ENCODE peak calls at places on chromosomes 16 and 17, in four cellular contexts. J, G, F and K are unnamed samples.

GRCh38 chr16:1708768-1709180 is 2.8 kb downstream of the MAPK8IP3 start:
- DNase-seq in F (no peak), J (no peak), G (peak), K (no peak)

GRCh38 chr16:65453646-65454045 is 331.8 kb upstream of the CDH11 start:
- DNase-seq in F (no peak), G (no peak), J (no peak), K (no peak)

GRCh38 chr17:4968916-4969550 is 1.4 kb upstream of the SPAG7 start:
- DNase-seq in F (no peak), J (no peak), G (peak), K (peak)

GRCh38 chr16:10514369-10515055 is 65.9 kb downstream of the EMP2 start:
- DNase-seq in F (no peak), J (peak), G (peak), K (no peak)

GRCh38 chr17:44832821-44833220 is 2.7 kb upstream of the GJC1 start:
- DNase-seq in F (no peak), J (no peak), G (no peak), K (no peak)

GRCh38 chr17:7139400-7139799 is 24.8 kb upstream of the ASGR2 start:
- DNase-seq in J (no peak), F (no peak), G (no peak), K (no peak)

GRCh38 chr17:80428796-80429195 is 13.8 kb downstream of the ENDOV start:
- DNase-seq in F (no peak), G (no peak), J (no peak), K (no peak)

GRCh38 chr17:1498233-1498632 is 5.7 kb upstream of the MYO1C start:
- DNase-seq in G (no peak), J (no peak), F (no peak), K (no peak)

GRCh38 chr17:65173284-65173793 is 36.2 kb downstream of the RGS9 start:
- DNase-seq in G (peak), J (peak), F (peak), K (peak)

GRCh38 chr17:5399767-5400166 is 19.7 kb downstream of the NUP88 start:
- DNase-seq in J (no peak), F (no peak), G (peak), K (no peak)

GRCh38 chr17:35668807-35669206 is 62.6 kb upstream of the RASL10B start:
- DNase-seq in G (no peak), J (no peak), F (no peak), K (no peak)

GRCh38 chr16:57479422-57480126 is 6.7 kb downstream of the DOK4 start:
- DNase-seq in F (no peak), G (peak), J (no peak), K (no peak)

GRCh38 chr17:77444653-77445029 is 303.9 kb downstream of the SEC14L1 start:
- DNase-seq in J (peak), G (no peak), F (no peak), K (no peak)

GRCh38 chr17:57519199-57519598 is 225.9 kb downstream of the CCDC182 start:
- DNase-seq in G (no peak), J (no peak), F (no peak), K (peak)

GRCh38 chr16:5412721-5413120 is 315.1 kb upstream of the EEF2KMT start:
- DNase-seq in G (no peak), J (no peak), F (no peak), K (no peak)

GRCh38 chr16:5416013-5416412 is 318.4 kb upstream of the EEF2KMT start:
- DNase-seq in J (no peak), G (no peak), F (no peak), K (no peak)

DNA sequence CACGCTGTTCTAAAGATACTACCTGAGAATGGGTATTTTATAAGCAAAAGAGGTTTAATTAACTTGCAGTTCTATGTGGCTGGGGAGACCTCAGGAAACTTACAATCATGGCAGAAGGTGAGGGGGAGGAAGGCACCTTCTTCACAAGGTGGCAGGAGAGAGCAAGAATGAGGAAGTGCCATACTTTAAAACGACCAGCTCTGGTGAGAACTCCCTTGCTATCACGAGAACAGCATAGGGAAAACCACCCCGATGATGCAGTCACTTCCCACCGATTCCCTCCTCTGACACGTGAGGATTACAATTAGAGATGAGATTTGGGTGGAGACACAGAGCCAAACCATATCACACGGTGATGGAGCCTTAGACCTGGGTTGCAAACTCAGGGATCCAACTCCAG is 317.5 kb upstream of the EEF2KMT start:
- DNase-seq in J (no peak), G (no peak), F (no peak), K (no peak)
- TF ChIP-seq CTCF in J (no peak), G (no peak), F (no peak), K (no peak)

DNA sequence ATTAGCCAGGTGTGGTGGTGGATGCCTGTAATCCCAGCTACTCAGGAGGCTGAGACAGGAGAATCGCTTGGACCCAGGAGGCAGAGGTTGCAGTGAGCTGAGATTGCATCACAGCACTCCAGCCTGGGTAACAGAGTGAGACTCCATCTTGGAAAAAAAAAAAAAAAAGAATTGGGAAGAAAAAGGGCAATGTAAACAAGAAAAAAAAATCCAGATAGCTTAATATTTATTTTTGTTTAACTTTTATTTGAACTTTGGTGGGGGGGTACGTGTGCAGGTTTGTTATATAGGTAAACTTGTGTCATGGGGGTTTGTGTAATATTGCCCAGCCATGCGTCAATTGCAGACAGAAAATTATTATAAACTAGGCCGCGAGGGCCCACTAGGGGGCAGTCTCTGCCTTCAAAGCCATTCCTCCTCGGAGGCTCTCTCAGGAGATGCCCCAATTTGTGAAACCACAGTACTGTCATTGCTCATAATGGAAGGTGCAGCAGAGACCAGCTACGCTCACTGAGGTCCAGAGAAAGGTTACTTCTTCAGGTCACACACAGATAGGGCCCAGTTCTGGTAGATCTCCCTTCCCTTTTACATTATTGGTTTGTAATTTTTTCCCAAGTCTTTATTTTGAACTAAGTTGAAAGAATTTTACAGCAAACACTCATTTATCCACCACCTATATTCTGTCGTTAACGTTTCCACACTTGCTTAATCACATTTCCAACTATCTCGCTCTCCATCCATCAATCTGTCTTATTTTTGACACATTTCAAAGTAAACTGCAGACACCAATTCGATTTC is 206.2 kb downstream of the PRKCB start:
- DNase-seq in G (peak), J (no peak), F (peak), K (no peak)
- TF ChIP-seq CTCF in G (peak), J (peak), F (peak), K (peak)

DNA sequence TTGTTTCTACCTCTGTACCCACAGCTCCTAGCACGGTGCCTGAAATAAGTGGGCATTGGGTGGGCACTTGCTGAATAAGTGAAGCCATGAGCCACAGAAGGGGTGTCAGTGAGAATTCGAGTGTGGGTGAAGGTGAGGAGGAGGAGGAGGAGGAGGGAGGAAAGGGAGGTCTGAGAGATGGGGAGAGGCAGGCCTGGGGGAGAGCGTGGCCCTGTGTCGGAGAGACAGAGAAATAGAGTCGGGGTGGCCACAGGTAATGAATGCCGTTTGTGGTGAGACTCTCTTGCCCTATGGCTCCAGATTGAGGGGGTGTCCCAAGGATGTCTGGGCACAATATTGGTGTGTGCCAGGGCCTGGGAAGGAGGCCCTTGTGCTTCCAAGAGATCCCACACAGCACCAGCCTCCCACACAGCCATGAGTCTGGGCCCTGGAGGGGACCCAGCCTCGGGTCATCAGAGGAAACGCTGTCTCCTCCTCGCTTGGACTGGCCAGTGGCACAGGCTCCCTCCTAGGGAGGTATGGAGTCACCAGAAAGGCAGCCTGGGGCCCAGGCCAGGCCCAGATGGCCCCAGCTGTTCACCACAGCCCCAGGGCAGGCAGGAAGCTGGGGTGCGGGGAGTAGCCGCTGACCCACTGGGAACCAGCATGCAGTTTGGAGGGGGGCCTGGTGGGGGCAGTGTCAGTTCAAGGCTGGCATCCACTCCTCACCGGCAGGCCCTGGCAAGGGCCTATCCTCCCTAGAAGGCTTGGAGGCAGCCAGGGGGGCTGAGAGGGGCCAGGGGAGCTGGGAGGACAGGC is 49.0 kb downstream of the SDK2 start:
- DNase-seq in G (peak), J (no peak), F (peak), K (no peak)
- TF ChIP-seq CTCF in G (peak), J (peak), F (peak), K (peak)

GRCh38 chr17:13025264-13025627 is 7.4 kb upstream of the ELAC2 start:
- DNase-seq in J (no peak), G (no peak), F (no peak), K (no peak)

GRCh38 chr17:13027246-13027645 is 9.4 kb upstream of the ELAC2 start:
- DNase-seq in F (no peak), J (no peak), G (no peak), K (no peak)

GRCh38 chr17:13024033-13024432 is 6.2 kb upstream of the ELAC2 start:
- DNase-seq in G (no peak), J (no peak), F (no peak), K (no peak)

GRCh38 chr17:13025687-13026086 is 7.9 kb upstream of the ELAC2 start:
- DNase-seq in J (no peak), F (no peak), G (no peak), K (no peak)

DNA sequence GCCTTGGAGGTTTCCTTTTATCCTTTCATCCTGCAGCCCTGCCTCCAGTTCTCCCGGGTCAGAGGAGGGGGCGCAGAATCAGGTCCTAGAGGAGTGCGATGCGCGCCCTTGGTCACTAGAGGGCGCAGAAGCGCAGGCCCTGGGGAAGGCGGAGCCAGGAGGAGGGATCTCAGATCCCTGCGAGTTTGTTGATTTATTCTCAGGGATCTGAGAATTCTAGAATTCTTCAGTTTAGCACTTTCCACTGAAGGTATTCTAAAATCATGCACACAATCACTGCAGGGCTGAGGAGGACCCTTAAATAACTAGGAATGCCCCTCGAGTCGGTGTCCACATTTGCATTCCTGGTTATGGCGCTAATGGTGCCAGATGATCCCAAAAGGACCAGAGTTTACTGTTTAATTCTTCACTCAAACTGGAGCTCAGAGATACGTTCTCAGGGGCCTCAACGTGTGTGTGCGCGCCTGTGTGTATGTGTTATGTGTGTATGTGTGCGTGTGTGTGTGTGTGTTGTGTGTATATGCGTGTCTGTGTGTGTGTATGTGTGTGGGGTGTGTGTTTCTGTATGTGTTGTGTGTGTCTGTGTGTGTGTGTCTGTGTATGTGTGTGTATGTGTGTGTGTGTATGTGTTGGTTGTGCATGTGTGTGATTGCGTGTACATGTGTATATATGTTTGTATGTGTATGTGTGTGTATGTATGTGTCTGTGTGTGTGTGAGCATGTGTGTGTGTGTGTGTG is 6.9 kb upstream of the ELAC2 start:
- DNase-seq in G (peak), J (peak), F (peak), K (no peak)
- TF ChIP-seq CTCF in G (peak), J (peak), F (peak), K (peak)

GRCh38 chr17:40107266-40107980 is 7.0 kb upstream of the NR1D1 start:
- DNase-seq in G (peak), F (peak), J (no peak), K (no peak)

GRCh38 chr17:40111221-40112128 is 10.3 kb upstream of the MSL1 start:
- DNase-seq in G (peak), J (peak), F (peak), K (no peak)

GRCh38 chr17:40110457-40110856 is 10.1 kb upstream of the NR1D1 start:
- DNase-seq in J (no peak), G (no peak), F (no peak), K (no peak)

GRCh38 chr17:40110026-40110425 is 9.6 kb upstream of the NR1D1 start:
- DNase-seq in G (no peak), F (no peak), J (no peak), K (no peak)

GRCh38 chr17:40109471-40109824 is 9.1 kb upstream of the NR1D1 start:
- DNase-seq in G (no peak), F (no peak), J (no peak), K (no peak)
- TF ChIP-seq CTCF in G (peak), F (no peak), J (no peak), K (peak)

DNA sequence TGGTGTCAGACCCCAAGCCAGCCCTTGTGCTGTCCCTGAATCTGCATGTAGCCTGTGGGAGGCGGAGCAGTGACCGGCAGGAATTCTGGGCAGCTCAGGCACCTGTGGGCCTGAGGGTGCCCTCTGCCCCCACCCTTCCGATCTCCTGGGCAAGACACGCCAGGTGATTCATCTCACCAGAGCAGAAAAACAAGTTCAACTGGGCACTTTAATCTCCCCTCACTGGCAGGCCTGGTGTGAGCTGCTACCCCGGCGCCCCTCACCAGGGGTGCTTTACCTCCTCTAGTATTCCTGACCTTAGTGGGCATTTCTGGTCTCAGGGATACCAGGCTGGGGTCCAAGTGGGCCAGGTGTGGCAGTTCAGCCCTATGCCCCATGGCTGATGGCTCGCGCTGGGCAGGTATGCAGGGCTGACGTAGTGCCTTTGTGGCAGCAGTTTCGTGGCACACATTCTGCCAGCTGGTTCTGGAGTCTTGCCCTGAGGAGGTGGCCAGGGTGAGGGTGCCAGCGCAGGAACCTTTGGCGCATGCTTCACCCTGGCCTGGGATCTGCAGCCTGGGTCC is 6.0 kb downstream of the ERBB2 start:
- DNase-seq in G (no peak), J (no peak), F (no peak), K (no peak)
- TF ChIP-seq CTCF in G (no peak), J (no peak), F (no peak), K (no peak)

GRCh38 chr16:60110531-60110930 is 1376.4 kb upstream of the GOT2 start:
- DNase-seq in G (no peak), J (no peak), F (no peak), K (no peak)
- TF ChIP-seq CTCF in G (no peak), J (no peak), F (no peak), K (no peak)